ENCODE peak calls at places on chromosomes 2 and 18, in four cellular contexts. One of them, this sample, is unnamed.

GRCh38 chr2:100285691-100286090 is 36.6 kb downstream of the LONRF2 start:
- DNase-seq in fibroblast of the aortic adventitia: peak; percentile 84
- DNase-seq in progenitor cell of endocrine pancreas: no peak
- DNase-seq in left lung: no peak
- DNase-seq in this sample: no peak

GRCh38 chr2:208101716-208102631 is 22.4 kb downstream of the CRYGD start:
- DNase-seq in fibroblast of the aortic adventitia: peak; percentile 57
- DNase-seq in progenitor cell of endocrine pancreas: no peak
- DNase-seq in left lung: no peak
- DNase-seq in this sample: no peak

GRCh38 chr2:73759904-73760303 is 20.0 kb downstream of the DUSP11 start:
- DNase-seq in fibroblast of the aortic adventitia: peak; percentile 57
- DNase-seq in progenitor cell of endocrine pancreas: no peak
- DNase-seq in left lung: no peak
- DNase-seq in this sample: no peak

GRCh38 chr2:223093436-223093839 is 41.4 kb downstream of the KCNE4 start:
- DNase-seq in fibroblast of the aortic adventitia: peak; percentile 90
- DNase-seq in progenitor cell of endocrine pancreas: no peak
- DNase-seq in left lung: no peak
- DNase-seq in this sample: no peak

GRCh38 chr2:52976132-52976949 is 791.3 kb upstream of the CHAC2 start:
- DNase-seq in fibroblast of the aortic adventitia: peak; percentile 38
- DNase-seq in progenitor cell of endocrine pancreas: no peak
- DNase-seq in left lung: no peak
- DNase-seq in this sample: no peak

GRCh38 chr2:95275601-95276243 is 1.5 kb downstream of the PROM2 start:
- DNase-seq in fibroblast of the aortic adventitia: no peak
- DNase-seq in progenitor cell of endocrine pancreas: no peak
- DNase-seq in left lung: peak; percentile 70
- DNase-seq in this sample: no peak

GRCh38 chr18:47871288-47871687 is 59.2 kb downstream of the SMAD2 start:
- DNase-seq in fibroblast of the aortic adventitia: no peak
- DNase-seq in progenitor cell of endocrine pancreas: no peak
- DNase-seq in left lung: no peak
- DNase-seq in this sample: no peak

GRCh38 chr2:184598313-184599053 is at the start of gene ZNF804A:
- DNase-seq in fibroblast of the aortic adventitia: peak; percentile 61
- DNase-seq in progenitor cell of endocrine pancreas: peak; percentile 28
- DNase-seq in left lung: peak; percentile 90
- DNase-seq in this sample: peak; percentile 70

GRCh38 chr18:45335644-45336043 is 279.6 kb upstream of the SLC14A2 start:
- DNase-seq in fibroblast of the aortic adventitia: peak; percentile 50
- DNase-seq in progenitor cell of endocrine pancreas: no peak
- DNase-seq in left lung: no peak
- DNase-seq in this sample: no peak

GRCh38 chr2:10859261-10859660 is 46.7 kb upstream of the PDIA6 start:
- DNase-seq in fibroblast of the aortic adventitia: no peak
- DNase-seq in progenitor cell of endocrine pancreas: no peak
- DNase-seq in left lung: no peak
- DNase-seq in this sample: no peak

GRCh38 chr18:35605686-35606417 is 24.3 kb downstream of the GALNT1 start:
- DNase-seq in fibroblast of the aortic adventitia: no peak
- DNase-seq in progenitor cell of endocrine pancreas: no peak
- DNase-seq in left lung: no peak
- DNase-seq in this sample: no peak

GRCh38 chr2:65164379-65165023 is 34.6 kb upstream of the RAB1A start:
- DNase-seq in fibroblast of the aortic adventitia: peak; percentile 44
- DNase-seq in progenitor cell of endocrine pancreas: no peak
- DNase-seq in left lung: no peak
- DNase-seq in this sample: no peak

GRCh38 chr2:113896791-113897190 is 6.9 kb downstream of the ACTR3 start:
- DNase-seq in fibroblast of the aortic adventitia: peak; percentile 54
- DNase-seq in progenitor cell of endocrine pancreas: no peak
- DNase-seq in left lung: no peak
- DNase-seq in this sample: no peak

GRCh38 chr2:118850901-118851268 is 3.4 kb upstream of the EN1 start:
- DNase-seq in fibroblast of the aortic adventitia: no peak
- DNase-seq in progenitor cell of endocrine pancreas: no peak
- DNase-seq in left lung: no peak
- DNase-seq in this sample: no peak

GRCh38 chr2:88658890-88659881 is 31.9 kb upstream of the EIF2AK3 start:
- DNase-seq in fibroblast of the aortic adventitia: peak; percentile 84
- DNase-seq in progenitor cell of endocrine pancreas: no peak
- DNase-seq in left lung: no peak
- DNase-seq in this sample: no peak

GRCh38 chr2:44655401-44655864 is 286.1 kb upstream of the SIX3 start:
- DNase-seq in fibroblast of the aortic adventitia: no peak
- DNase-seq in progenitor cell of endocrine pancreas: no peak
- DNase-seq in left lung: no peak
- DNase-seq in this sample: no peak

GRCh38 chr2:240306185-240306584 is 129.3 kb upstream of the GPC1 start:
- DNase-seq in fibroblast of the aortic adventitia: no peak
- DNase-seq in progenitor cell of endocrine pancreas: peak; percentile 3
- DNase-seq in left lung: no peak
- DNase-seq in this sample: peak; percentile 32

GRCh38 chr2:28582595-28582994 is 86.7 kb downstream of the PLB1 start:
- DNase-seq in fibroblast of the aortic adventitia: no peak
- DNase-seq in progenitor cell of endocrine pancreas: no peak
- DNase-seq in left lung: no peak
- DNase-seq in this sample: no peak

GRCh38 chr2:240626531-240627300 is 1.4 kb downstream of the GPR35 start:
- DNase-seq in fibroblast of the aortic adventitia: no peak
- DNase-seq in progenitor cell of endocrine pancreas: no peak
- DNase-seq in left lung: peak; percentile 81
- DNase-seq in this sample: no peak

GRCh38 chr2:167689444-167689843 is 558.0 kb downstream of the STK39 start:
- DNase-seq in fibroblast of the aortic adventitia: no peak
- DNase-seq in progenitor cell of endocrine pancreas: no peak
- DNase-seq in left lung: no peak
- DNase-seq in this sample: no peak

GRCh38 chr18:48136051-48136543 is 205.6 kb upstream of the SMAD2 start:
- DNase-seq in fibroblast of the aortic adventitia: no peak
- DNase-seq in progenitor cell of endocrine pancreas: peak; percentile 31
- DNase-seq in left lung: no peak
- DNase-seq in this sample: no peak

GRCh38 chr2:43448822-43449110 is 147.1 kb downstream of the THADA start:
- DNase-seq in fibroblast of the aortic adventitia: no peak
- DNase-seq in progenitor cell of endocrine pancreas: no peak
- DNase-seq in left lung: no peak
- DNase-seq in this sample: no peak

GRCh38 chr2:227155395-227155794 is 8.6 kb downstream of the COL4A4 start:
- DNase-seq in fibroblast of the aortic adventitia: no peak
- DNase-seq in progenitor cell of endocrine pancreas: no peak
- DNase-seq in left lung: no peak
- DNase-seq in this sample: no peak

GRCh38 chr2:6970976-6971480 is 53.8 kb downstream of the RNF144A start:
- DNase-seq in fibroblast of the aortic adventitia: no peak
- DNase-seq in progenitor cell of endocrine pancreas: no peak
- DNase-seq in left lung: no peak
- DNase-seq in this sample: no peak

GRCh38 chr2:237532225-237532624 is 34.1 kb upstream of the PRLH start:
- DNase-seq in fibroblast of the aortic adventitia: no peak
- DNase-seq in progenitor cell of endocrine pancreas: no peak
- DNase-seq in left lung: no peak
- DNase-seq in this sample: no peak

GRCh38 chr2:181312515-181312927 is 144.7 kb upstream of the ITGA4 start:
- DNase-seq in fibroblast of the aortic adventitia: no peak
- DNase-seq in progenitor cell of endocrine pancreas: no peak
- DNase-seq in left lung: no peak
- DNase-seq in this sample: no peak

GRCh38 chr2:234623521-234623991 is 126.7 kb upstream of the ARL4C start:
- DNase-seq in fibroblast of the aortic adventitia: no peak
- DNase-seq in progenitor cell of endocrine pancreas: no peak
- DNase-seq in left lung: no peak
- DNase-seq in this sample: no peak

GRCh38 chr2:197086500-197086899 is 160.0 kb upstream of the PGAP1 start:
- DNase-seq in fibroblast of the aortic adventitia: no peak
- DNase-seq in progenitor cell of endocrine pancreas: no peak
- DNase-seq in left lung: no peak
- DNase-seq in this sample: no peak

GRCh38 chr18:6145645-6146308 is 250.5 kb upstream of the TMEM200C start:
- DNase-seq in fibroblast of the aortic adventitia: no peak
- DNase-seq in progenitor cell of endocrine pancreas: no peak
- DNase-seq in left lung: no peak
- DNase-seq in this sample: no peak

GRCh38 chr2:6423944-6424343 is 441.8 kb downstream of the CMPK2 start:
- DNase-seq in fibroblast of the aortic adventitia: no peak
- DNase-seq in progenitor cell of endocrine pancreas: no peak
- DNase-seq in left lung: no peak
- DNase-seq in this sample: no peak

GRCh38 chr2:51918113-51918512 is 886.2 kb upstream of the NRXN1 start:
- DNase-seq in fibroblast of the aortic adventitia: peak; percentile 49
- DNase-seq in progenitor cell of endocrine pancreas: no peak
- DNase-seq in left lung: no peak
- DNase-seq in this sample: no peak

GRCh38 chr2:123164216-123164615 is 860.9 kb upstream of the CNTNAP5 start:
- DNase-seq in fibroblast of the aortic adventitia: no peak
- DNase-seq in progenitor cell of endocrine pancreas: no peak
- DNase-seq in left lung: no peak
- DNase-seq in this sample: no peak

GRCh38 chr2:127510073-127510472 is 16.2 kb downstream of the IWS1 start:
- DNase-seq in fibroblast of the aortic adventitia: no peak
- DNase-seq in progenitor cell of endocrine pancreas: no peak
- DNase-seq in left lung: no peak
- DNase-seq in this sample: no peak

GRCh38 chr2:118580651-118581050 is 266.8 kb downstream of the EN1 start:
- DNase-seq in fibroblast of the aortic adventitia: peak; percentile 16
- DNase-seq in progenitor cell of endocrine pancreas: no peak
- DNase-seq in left lung: no peak
- DNase-seq in this sample: no peak

DNA sequence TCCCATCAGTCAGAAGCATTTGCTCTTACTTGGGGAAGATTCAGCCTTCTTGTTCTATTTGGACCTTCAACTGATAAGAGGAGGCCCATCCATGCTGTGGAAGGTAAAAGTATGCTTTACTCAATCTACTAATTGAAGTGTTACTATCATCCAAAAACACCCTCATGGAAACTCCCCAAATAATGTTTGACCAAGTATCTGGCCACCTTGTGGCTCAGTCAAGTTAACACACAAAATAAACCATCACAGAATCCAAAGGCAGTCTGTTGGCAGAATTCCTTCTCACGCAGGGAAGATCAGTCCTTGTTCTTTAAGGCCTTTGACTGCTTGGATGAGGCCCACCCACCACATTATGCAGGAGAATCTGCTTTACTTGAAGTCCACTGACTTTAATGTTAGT is 531.2 kb upstream of the SMIM21 start:
- DNase-seq in fibroblast of the aortic adventitia: no peak
- DNase-seq in progenitor cell of endocrine pancreas: no peak
- DNase-seq in left lung: no peak
- DNase-seq in this sample: no peak
- TF ChIP-seq CTCF in fibroblast of the aortic adventitia: no peak
- TF ChIP-seq CTCF in progenitor cell of endocrine pancreas: no peak
- TF ChIP-seq CTCF in left lung: no peak
- TF ChIP-seq CTCF in this sample: peak; percentile 50

DNA sequence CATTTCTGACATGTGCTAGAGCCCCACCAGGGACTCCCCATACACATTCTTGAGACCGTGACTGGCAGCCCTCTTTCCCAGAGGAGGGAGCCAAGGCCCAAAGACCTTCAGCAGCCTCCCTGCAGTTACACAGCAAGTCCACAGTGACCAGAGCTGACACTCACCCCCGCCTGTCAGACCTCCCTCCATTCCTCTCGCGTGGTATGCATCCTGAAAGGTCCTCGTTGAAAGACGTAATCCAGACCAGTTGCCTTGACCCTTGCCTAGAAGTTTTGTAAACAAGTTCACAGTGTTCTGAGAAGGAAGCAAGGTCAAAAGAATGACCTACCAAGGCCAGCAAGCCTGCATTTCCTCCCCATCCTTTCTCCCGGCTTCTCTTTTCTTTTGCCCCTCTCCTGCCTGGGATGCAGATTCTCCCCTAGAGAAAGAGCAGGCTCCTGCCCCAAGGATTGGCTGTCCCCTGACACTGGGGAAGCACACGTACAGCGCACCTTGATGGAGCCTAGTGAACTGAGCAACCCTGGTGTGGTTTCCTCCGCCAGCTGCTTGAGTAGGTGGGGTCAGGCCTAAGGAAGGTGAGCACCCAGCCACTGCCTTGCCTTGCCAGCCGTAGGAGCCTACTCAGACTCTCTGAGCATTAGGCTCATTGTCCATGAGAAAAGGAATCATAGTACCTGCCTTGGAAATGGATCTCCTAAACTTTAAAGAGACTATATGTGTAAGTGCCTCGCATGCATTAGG is 18.3 kb downstream of the TRIB2 start:
- DNase-seq in fibroblast of the aortic adventitia: no peak
- DNase-seq in progenitor cell of endocrine pancreas: no peak
- DNase-seq in left lung: no peak
- DNase-seq in this sample: no peak
- TF ChIP-seq CTCF in fibroblast of the aortic adventitia: no peak
- TF ChIP-seq CTCF in progenitor cell of endocrine pancreas: no peak
- TF ChIP-seq CTCF in left lung: no peak
- TF ChIP-seq CTCF in this sample: no peak

GRCh38 chr18:52348209-52348608 is 8.2 kb downstream of the DCC start:
- DNase-seq in fibroblast of the aortic adventitia: no peak
- DNase-seq in progenitor cell of endocrine pancreas: no peak
- DNase-seq in left lung: no peak
- DNase-seq in this sample: no peak
- TF ChIP-seq CTCF in fibroblast of the aortic adventitia: peak; percentile 27
- TF ChIP-seq CTCF in progenitor cell of endocrine pancreas: peak; percentile 51
- TF ChIP-seq CTCF in left lung: peak; percentile 18
- TF ChIP-seq CTCF in this sample: peak; percentile 69

DNA sequence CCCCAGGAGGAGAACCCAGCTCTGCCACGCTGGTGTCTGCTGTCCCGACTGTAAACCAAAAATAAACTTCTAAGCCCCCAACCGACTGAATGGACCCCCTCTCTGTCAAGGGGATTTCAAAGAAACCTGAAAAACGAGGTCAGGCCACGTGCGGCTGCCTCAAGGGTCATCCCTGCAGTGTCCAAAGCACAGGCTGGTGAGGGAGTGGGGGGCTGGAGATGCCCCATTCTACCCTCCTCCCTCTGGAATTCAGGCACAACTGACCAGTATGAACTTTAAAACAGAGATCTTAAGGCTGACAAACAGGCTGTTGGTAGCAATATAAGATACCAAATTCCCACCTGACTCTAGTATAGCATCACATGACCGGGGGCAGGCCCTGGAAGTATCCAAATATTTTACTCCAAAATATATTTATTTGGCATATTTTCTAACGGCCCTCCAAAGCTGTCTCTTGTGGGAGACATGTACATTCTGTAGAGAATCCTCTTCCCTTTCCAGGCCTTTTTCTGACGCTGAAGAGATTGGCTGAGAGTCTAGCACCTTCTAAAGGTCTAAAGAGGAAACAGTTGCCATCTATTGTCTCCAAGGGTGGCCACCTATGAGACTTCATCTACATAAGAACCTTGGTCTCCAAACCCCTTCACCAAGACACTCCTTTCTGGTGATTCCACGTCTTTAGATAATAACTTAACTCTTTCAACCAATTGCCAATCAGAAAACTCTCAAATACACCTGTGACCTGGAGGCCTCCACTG is 40.4 kb upstream of the CTDP1 start:
- DNase-seq in fibroblast of the aortic adventitia: no peak
- DNase-seq in progenitor cell of endocrine pancreas: no peak
- DNase-seq in left lung: no peak
- DNase-seq in this sample: no peak
- TF ChIP-seq CTCF in fibroblast of the aortic adventitia: no peak
- TF ChIP-seq CTCF in progenitor cell of endocrine pancreas: no peak
- TF ChIP-seq CTCF in left lung: no peak
- TF ChIP-seq CTCF in this sample: no peak